ENCODE peak calls at places on chromosomes 16 and 17, in four cellular contexts. T is sigmoid colon, O is AG10803, S is AG09319. K is an unnamed sample.

GRCh38 chr17:65235284-65235683 is 98.1 kb downstream of the RGS9 start:
- DNase-seq in T (no peak), O (no peak), S (no peak), K (no peak)

GRCh38 chr16:70775399-70775798 is 25.6 kb downstream of the VAC14 start:
- DNase-seq in T (no peak), O (no peak), S (no peak), K (no peak)

GRCh38 chr17:4852504-4853075 is 19.4 kb downstream of the MINK1 start:
- DNase-seq in T (no peak), O (peak; percentile 70), S (no peak), K (no peak)

GRCh38 chr16:180101-180920 is at the start of gene HBQ1:
- DNase-seq in T (no peak), O (no peak), S (no peak), K (no peak)

GRCh38 chr17:67258836-67259468 is 14.0 kb upstream of the HELZ start:
- DNase-seq in T (no peak), O (no peak), S (no peak), K (no peak)

GRCh38 chr16:89936508-89936907 is 12.0 kb upstream of the DEF8 start:
- DNase-seq in T (no peak), O (no peak), S (no peak), K (no peak)

GRCh38 chr16:88417684-88418476 is 35.1 kb downstream of the ZNF469 start:
- DNase-seq in T (no peak), O (no peak), S (no peak), K (no peak)

GRCh38 chr17:63911657-63912100 is 621 bp upstream of the CSHL1 start:
- DNase-seq in T (no peak), O (peak; percentile 8), S (no peak), K (no peak)

GRCh38 chr17:29619251-29619650 is 3.5 kb downstream of the CORO6 start:
- DNase-seq in T (peak; percentile 61), O (peak; percentile 37), S (no peak), K (no peak)

GRCh38 chr16:68386628-68387027 is 61.7 kb downstream of the SMPD3 start:
- DNase-seq in T (no peak), O (no peak), S (no peak), K (no peak)

GRCh38 chr16:4496305-4496704 is 20.1 kb downstream of the HMOX2 start:
- DNase-seq in T (no peak), O (peak; percentile 51), S (no peak), K (no peak)

GRCh38 chr16:70582280-70582978 is 58.8 kb downstream of the SF3B3 start:
- DNase-seq in T (no peak), O (no peak), S (no peak), K (no peak)

GRCh38 chr16:1707193-1707790 is 1.3 kb downstream of the MAPK8IP3 start:
- DNase-seq in T (no peak), O (peak; percentile 44), S (no peak), K (no peak)

GRCh38 chr16:22614271-22614947 is 103.7 kb downstream of the NPIPB5 start:
- DNase-seq in T (no peak), O (peak; percentile 8), S (no peak), K (peak; percentile 59)

GRCh38 chr16:13426279-13426678 is 493.7 kb upstream of the ERCC4 start:
- DNase-seq in T (no peak), O (no peak), S (no peak), K (no peak)

GRCh38 chr17:69997332-69997731 is 77.7 kb upstream of the KCNJ16 start:
- DNase-seq in T (no peak), O (peak; percentile 33), S (no peak), K (no peak)

GRCh38 chr16:15057755-15058417 is 2.0 kb upstream of the NTAN1 start:
- DNase-seq in T (no peak), O (no peak), S (no peak), K (no peak)

GRCh38 chr17:64007838-64008282 is 9.7 kb downstream of the PRR29 start:
- DNase-seq in T (no peak), O (no peak), S (no peak), K (no peak)

GRCh38 chr17:12022310-12022709 is 1.6 kb downstream of the MAP2K4 start:
- DNase-seq in T (no peak), O (no peak), S (no peak), K (no peak)

GRCh38 chr17:31857920-31858646 is 961 bp downstream of the COPRS start:
- DNase-seq in T (no peak), O (peak; percentile 23), S (no peak), K (no peak)

GRCh38 chr16:59719121-59719520 is 985.0 kb upstream of the GOT2 start:
- DNase-seq in T (no peak), O (peak; percentile 67), S (no peak), K (no peak)

GRCh38 chr16:27452569-27453475 is 50.8 kb downstream of the IL21R start:
- DNase-seq in T (no peak), O (peak; percentile 29), S (no peak), K (no peak)

GRCh38 chr17:76593338-76593737 is 7.7 kb upstream of the ST6GALNAC2 start:
- DNase-seq in T (no peak), O (no peak), S (no peak), K (no peak)
- TF ChIP-seq CTCF in T (no peak), O (no peak), S (no peak), K (no peak)

GRCh38 chr17:7841622-7842379 is 7.8 kb downstream of the KDM6B start:
- DNase-seq in T (peak; percentile 97), O (peak; percentile 88), S (no peak), K (peak; percentile 96)
- TF ChIP-seq CTCF in T (no peak), O (no peak), S (peak; percentile 11), K (peak; percentile 35)

GRCh38 chr17:72458301-72458700 is 337.5 kb downstream of the SOX9 start:
- DNase-seq in T (no peak), O (no peak), S (no peak), K (no peak)

GRCh38 chr17:72456026-72456569 is 335.3 kb downstream of the SOX9 start:
- DNase-seq in T (no peak), O (peak; percentile 33), S (no peak), K (no peak)

GRCh38 chr17:72454342-72454741 is 333.5 kb downstream of the SOX9 start:
- DNase-seq in T (no peak), O (no peak), S (no peak), K (no peak)

GRCh38 chr17:72457712-72458111 is 336.9 kb downstream of the SOX9 start:
- DNase-seq in T (no peak), O (no peak), S (no peak), K (no peak)

DNA sequence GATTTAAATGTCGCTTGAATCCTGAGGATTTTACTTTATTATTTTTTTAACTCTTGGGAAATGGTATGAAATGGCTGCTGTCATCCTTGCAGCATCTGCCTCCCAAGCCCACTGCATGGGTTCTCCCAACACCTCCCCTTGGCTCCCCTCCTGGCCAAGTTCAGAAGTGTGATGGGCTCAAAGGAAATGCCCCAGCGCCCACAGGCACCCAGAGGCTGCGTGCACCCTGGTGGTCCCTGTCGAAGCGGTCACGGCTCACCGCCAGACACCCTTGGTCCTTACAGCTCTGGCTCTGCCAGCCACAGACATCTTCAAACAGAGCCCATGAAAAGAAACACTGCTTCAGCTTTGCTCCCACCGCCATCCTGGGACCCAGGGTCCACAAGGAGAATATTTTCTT is 334.7 kb downstream of the SOX9 start:
- DNase-seq in T (no peak), O (no peak), S (no peak), K (no peak)
- TF ChIP-seq CTCF in T (no peak), O (no peak), S (no peak), K (no peak)

GRCh38 chr17:75722076-75722475 is 817 bp downstream of the ITGB4 start:
- DNase-seq in T (no peak), O (no peak), S (no peak), K (no peak)
- TF ChIP-seq CTCF in T (no peak), O (no peak), S (no peak), K (no peak)

DNA sequence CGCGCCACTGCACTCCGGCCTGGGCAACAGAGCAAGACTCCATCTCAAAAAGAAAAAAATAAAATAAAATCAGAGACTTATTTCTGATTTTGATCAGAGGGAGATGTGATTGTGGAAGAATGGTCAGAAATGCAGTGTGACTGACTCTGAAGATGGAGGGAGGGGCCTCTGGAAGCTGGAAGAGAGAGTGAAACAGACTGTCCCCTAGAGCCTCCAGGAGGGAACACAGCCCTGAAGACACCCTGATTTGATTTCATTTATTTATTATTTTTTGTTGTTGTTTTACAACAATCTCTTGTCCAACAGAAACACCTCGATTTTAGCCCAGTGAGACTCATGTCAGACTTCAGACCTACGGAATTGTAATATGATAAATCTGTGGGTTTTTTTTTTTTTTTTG is 26.1 kb downstream of the BCL7C start:
- DNase-seq in T (no peak), O (no peak), S (no peak), K (no peak)
- TF ChIP-seq CTCF in T (no peak), O (peak; percentile 27), S (no peak), K (peak; percentile 33)

GRCh38 chr16:48523415-48524204 is 86.4 kb downstream of the N4BP1 start:
- DNase-seq in T (peak; percentile 44), O (no peak), S (no peak), K (no peak)

GRCh38 chr16:48524348-48525200 is 85.4 kb downstream of the N4BP1 start:
- DNase-seq in T (peak; percentile 52), O (no peak), S (no peak), K (no peak)

GRCh38 chr16:48525201-48526057 is 84.6 kb downstream of the N4BP1 start:
- DNase-seq in T (peak; percentile 21), O (no peak), S (no peak), K (no peak)

GRCh38 chr16:48526958-48527331 is 83.0 kb downstream of the N4BP1 start:
- DNase-seq in T (peak; percentile 29), O (no peak), S (no peak), K (no peak)

GRCh38 chr16:48526058-48526957 is 83.7 kb downstream of the N4BP1 start:
- DNase-seq in T (peak; percentile 47), O (no peak), S (no peak), K (no peak)
- TF ChIP-seq CTCF in T (no peak), O (peak; percentile 11), S (no peak), K (peak; percentile 27)